ENCODE peak calls at places on chromosomes 11 and 22, in nine cellular contexts. I is adrenal gland; R is T-helper 2 cell; G is NAMALWA; F is ELR; V is amniotic stem cell; Z is GM20000; P is globus pallidus; W is activated effector memory CD4-positive, alpha-beta T cell treated with Interleukin-2 at 50 U/mL for 16 hours. Y is an unnamed sample.

GRCh38 chr11:120134931-120135228 is 3.0 kb downstream of the TRIM29 start:
- DNase-seq in I (peak; percentile 10), R (no peak), G (no peak), F (no peak), V (no peak), Z (no peak), P (no peak), W (no peak), Y (peak; percentile 11)

GRCh38 chr11:128488471-128488870 is 98.9 kb downstream of the ETS1 start:
- DNase-seq in I (no peak), R (no peak), G (no peak), F (peak; percentile 97), V (no peak), Z (no peak), P (no peak), W (no peak), Y (no peak)

GRCh38 chr11:68146704-68147474 is 25.7 kb upstream of the CHKA start:
- DNase-seq in I (peak; percentile 84), R (no peak), G (peak; percentile 15), F (peak; percentile 26), V (no peak), Z (no peak), P (peak; percentile 40), W (no peak), Y (no peak)

GRCh38 chr11:42812408-42812807 is 499.4 kb upstream of the API5 start:
- DNase-seq in I (no peak), R (no peak), G (no peak), F (no peak), V (no peak), Z (no peak), P (no peak), W (no peak), Y (no peak)

GRCh38 chr22:29022101-29022817 is 39.4 kb downstream of the C22orf31 start:
- DNase-seq in I (no peak), R (no peak), G (no peak), F (no peak), V (no peak), Z (no peak), P (no peak), W (no peak), Y (no peak)

GRCh38 chr11:17353228-17354021 is 1.8 kb downstream of the NCR3LG1 start:
- DNase-seq in I (peak; percentile 73), R (peak; percentile 27), G (peak; percentile 66), F (peak; percentile 86), V (peak; percentile 57), Z (peak; percentile 68), P (peak; percentile 50), W (peak; percentile 2), Y (peak; percentile 24)

GRCh38 chr11:126501641-126502040 is 146.2 kb downstream of the ST3GAL4 start:
- DNase-seq in I (no peak), R (no peak), G (no peak), F (no peak), V (no peak), Z (no peak), P (no peak), W (no peak), Y (no peak)

GRCh38 chr11:35112056-35112845 is 26.7 kb upstream of the CD44 start:
- DNase-seq in I (no peak), R (no peak), G (no peak), F (no peak), V (no peak), Z (no peak), P (no peak), W (no peak), Y (no peak)

GRCh38 chr11:128342511-128343133 is 244.7 kb downstream of the ETS1 start:
- DNase-seq in I (peak; percentile 80), R (peak; percentile 49), G (peak; percentile 37), F (peak; percentile 29), V (no peak), Z (peak; percentile 35), P (no peak), W (no peak), Y (no peak)

GRCh38 chr22:19721486-19722172 is 1.7 kb upstream of the GP1BB start:
- DNase-seq in I (no peak), R (no peak), G (no peak), F (no peak), V (no peak), Z (no peak), P (no peak), W (no peak), Y (no peak)

GRCh38 chr11:106399075-106399500 is 321.6 kb downstream of the AASDHPPT start:
- DNase-seq in I (no peak), R (no peak), G (no peak), F (peak; percentile 99), V (peak; percentile 91), Z (no peak), P (no peak), W (no peak), Y (peak; percentile 52)

GRCh38 chr11:47201015-47201414 is 13.8 kb upstream of the DDB2 start:
- DNase-seq in I (no peak), R (no peak), G (no peak), F (no peak), V (no peak), Z (no peak), P (no peak), W (no peak), Y (no peak)

GRCh38 chr11:118908931-118909618 is 16.7 kb downstream of the BCL9L start:
- DNase-seq in I (peak; percentile 90), R (no peak), G (no peak), F (peak; percentile 69), V (peak; percentile 67), Z (no peak), P (peak; percentile 81), W (no peak), Y (peak; percentile 77)

GRCh38 chr11:1292644-1293618 is 16.5 kb downstream of the TOLLIP start:
- DNase-seq in I (no peak), R (no peak), G (no peak), F (no peak), V (no peak), Z (no peak), P (no peak), W (no peak), Y (no peak)

GRCh38 chr22:36830601-36831000 is 13.8 kb upstream of the PVALB start:
- DNase-seq in I (no peak), R (peak; percentile 34), G (no peak), F (no peak), V (no peak), Z (no peak), P (no peak), W (no peak), Y (no peak)